ENCODE peak calls at places on chromosomes 5 and 9, in four cellular contexts. Q, U, D and A are unnamed samples.

GRCh38 chr9:95157491-95158151 is 159.9 kb downstream of the FANCC start:
- DNase-seq in D (no peak), U (peak), Q (peak), A (no peak)

GRCh38 chr5:107285772-107286171 is 385.0 kb downstream of the EFNA5 start:
- DNase-seq in Q (no peak), U (peak), D (no peak), A (no peak)

GRCh38 chr5:38453506-38453905 is 102.9 kb downstream of the LIFR start:
- DNase-seq in U (peak), D (no peak), Q (no peak), A (no peak)

GRCh38 chr5:657570-657969 is 35.6 kb downstream of the TPPP start:
- DNase-seq in Q (peak), D (no peak), U (peak), A (no peak)

GRCh38 chr5:1216918-1217295 is 8.3 kb upstream of the SLC6A18 start:
- DNase-seq in D (no peak), U (no peak), Q (no peak), A (no peak)

GRCh38 chr5:120146787-120147186 is 317.3 kb upstream of the PRR16 start:
- DNase-seq in Q (no peak), D (no peak), U (peak), A (no peak)

GRCh38 chr5:78269088-78269703 is 25.3 kb downstream of the AP3B1 start:
- DNase-seq in D (no peak), U (peak), Q (peak), A (no peak)

GRCh38 chr9:130565792-130566191 is 13.6 kb upstream of the FUBP3 start:
- DNase-seq in D (no peak), Q (no peak), U (no peak), A (no peak)

GRCh38 chr5:134438641-134439621 is 27.2 kb upstream of the CDKN2AIPNL start:
- DNase-seq in D (peak), U (peak), Q (peak), A (peak)

GRCh38 chr5:16464664-16465543 is 696 bp downstream of the ZNF622 start:
- DNase-seq in U (peak), Q (no peak), D (no peak), A (no peak)

GRCh38 chr9:102185962-102186361 is 447.5 kb upstream of the GRIN3A start:
- DNase-seq in U (no peak), D (no peak), Q (no peak), A (no peak)

GRCh38 chr5:75509956-75510355 is 1.5 kb downstream of the CERT1 start:
- DNase-seq in Q (peak), U (peak), D (no peak), A (no peak)

GRCh38 chr9:32631991-32632390 is 3.5 kb downstream of the TAF1L start:
- DNase-seq in U (no peak), Q (no peak), D (no peak), A (no peak)

GRCh38 chr9:127422133-127422782 is 1.9 kb upstream of the ZNF79 start:
- DNase-seq in Q (no peak), U (no peak), D (no peak), A (no peak)

GRCh38 chr9:106956971-106957370 is 94.0 kb downstream of the ZNF462 start:
- DNase-seq in Q (peak), D (no peak), U (peak), A (no peak)

GRCh38 chr5:168481330-168481788 is 4.9 kb upstream of the RARS1 start:
- DNase-seq in D (no peak), Q (no peak), U (no peak), A (no peak)

GRCh38 chr5:122392844-122393243 is 80.8 kb downstream of the SNCAIP start:
- DNase-seq in U (no peak), Q (peak), D (no peak), A (no peak)

GRCh38 chr5:14156611-14157493 is 13.7 kb downstream of the TRIO start:
- DNase-seq in D (no peak), Q (peak), U (peak), A (no peak)

GRCh38 chr5:151483176-151483575 is 35.8 kb downstream of the SLC36A1 start:
- DNase-seq in Q (peak), D (no peak), U (no peak), A (no peak)

GRCh38 chr5:144156767-144157171 is 13.7 kb downstream of the YIPF5 start:
- DNase-seq in Q (no peak), D (no peak), U (peak), A (no peak)

GRCh38 chr5:102421647-102422046 is 77.2 kb downstream of the SLCO6A1 start:
- DNase-seq in D (no peak), U (no peak), Q (no peak), A (no peak)

GRCh38 chr9:92808726-92809451 is 44.3 kb upstream of the BICD2 start:
- DNase-seq in D (peak), U (peak), Q (peak), A (no peak)